ENCODE peak calls at places on chromosomes 12 and 14, in four cellular contexts. B, F, W and J are unnamed samples.

GRCh38 chr14:99608591-99608990 is 4.6 kb upstream of the CCDC85C start:
- DNase-seq in B (no peak), F (no peak), W (no peak), J (no peak)

GRCh38 chr14:56555921-56556570 is 23.6 kb upstream of the TMEM260 start:
- DNase-seq in B (peak), F (no peak), W (no peak), J (no peak)

GRCh38 chr12:19130224-19131019 is 889 bp downstream of the PLEKHA5 start:
- DNase-seq in B (peak), F (peak), W (no peak), J (peak)

GRCh38 chr12:93520454-93520853 is 52.0 kb upstream of the SOCS2 start:
- DNase-seq in B (no peak), F (no peak), W (no peak), J (no peak)

GRCh38 chr12:27644446-27644845 is 51.8 kb upstream of the REP15 start:
- DNase-seq in B (no peak), F (no peak), W (no peak), J (no peak)

GRCh38 chr14:52348279-52348678 is 34.2 kb downstream of the PTGER2 start:
- DNase-seq in B (no peak), F (no peak), W (no peak), J (no peak)

GRCh38 chr12:93699271-93700141 is 22.3 kb downstream of the CRADD start:
- DNase-seq in B (no peak), F (no peak), W (no peak), J (no peak)

GRCh38 chr12:56517854-56518253 is 3.8 kb upstream of the RBMS2 start:
- DNase-seq in B (no peak), F (no peak), W (no peak), J (no peak)

GRCh38 chr14:52951730-52952481 is 1.1 kb upstream of the FERMT2 start:
- DNase-seq in B (peak), F (no peak), W (no peak), J (no peak)

GRCh38 chr14:39247256-39247655 is 13.5 kb downstream of the MIA2 start:
- DNase-seq in B (no peak), F (no peak), W (no peak), J (no peak)

GRCh38 chr12:52119398-52120254 is 40.1 kb downstream of the SMIM41 start:
- DNase-seq in B (peak), F (no peak), W (no peak), J (peak)

GRCh38 chr12:76909290-76909689 is 30.5 kb upstream of the CSRP2 start:
- DNase-seq in B (no peak), F (no peak), W (no peak), J (no peak)

GRCh38 chr12:121776190-121777098 is 17.0 kb downstream of the RHOF start:
- DNase-seq in B (peak), F (peak), W (no peak), J (no peak)

GRCh38 chr12:2959194-2959507 is at the start of gene TEAD4:
- DNase-seq in B (peak), F (peak), W (no peak), J (no peak)

GRCh38 chr12:109740694-109741245 is 27.1 kb downstream of the FAM222A start:
- DNase-seq in B (no peak), F (no peak), W (no peak), J (no peak)

GRCh38 chr14:77212933-77213656 is 31.5 kb downstream of the TMEM63C start:
- DNase-seq in B (peak), F (peak), W (no peak), J (no peak)

GRCh38 chr14:57502581-57503254 is 9.1 kb upstream of the CCDC198 start:
- DNase-seq in B (no peak), F (no peak), W (no peak), J (no peak)

GRCh38 chr12:5081016-5081415 is 37.3 kb downstream of the KCNA5 start:
- DNase-seq in B (no peak), F (no peak), W (no peak), J (no peak)

GRCh38 chr14:61609885-61610284 is 85.4 kb upstream of the HIF1A start:
- DNase-seq in B (no peak), F (no peak), W (no peak), J (no peak)

GRCh38 chr14:99597911-99598600 is 6.0 kb downstream of the CCDC85C start:
- DNase-seq in B (no peak), F (no peak), W (no peak), J (no peak)

GRCh38 chr14:88831285-88831684 is 6.8 kb downstream of the TTC8 start:
- DNase-seq in B (no peak), F (no peak), W (no peak), J (no peak)

GRCh38 chr14:78950654-78951053 is 780.5 kb downstream of the NRXN3 start:
- DNase-seq in B (no peak), F (no peak), W (no peak), J (no peak)

GRCh38 chr12:94795520-94795919 is 145.2 kb upstream of the TMCC3 start:
- DNase-seq in B (no peak), F (no peak), W (no peak), J (no peak)

GRCh38 chr12:124906606-124907261 is 7.7 kb downstream of the UBC start:
- DNase-seq in B (peak), F (peak), W (peak), J (no peak)
- TF ChIP-seq SPI1 in B (no peak), F (no peak), W (no peak), J (no peak)

GRCh38 chr12:116454950-116455447 is 104.2 kb upstream of the MAP1LC3B2 start:
- DNase-seq in B (no peak), F (no peak), W (no peak), J (no peak)
- TF ChIP-seq SPI1 in B (no peak), F (no peak), W (no peak), J (no peak)

GRCh38 chr14:73245401-73246325 is 8.4 kb downstream of the PAPLN start:
- DNase-seq in B (peak), F (peak), W (no peak), J (peak)
- TF ChIP-seq SPI1 in B (peak), F (peak), W (peak), J (no peak)

GRCh38 chr14:93104961-93105360 is 10.8 kb downstream of the ITPK1 start:
- DNase-seq in B (no peak), F (no peak), W (no peak), J (no peak)
- TF ChIP-seq SPI1 in B (no peak), F (no peak), W (no peak), J (no peak)

GRCh38 chr12:104496336-104496735 is 39.6 kb downstream of the CHST11 start:
- DNase-seq in B (no peak), F (no peak), W (no peak), J (no peak)

GRCh38 chr12:104494816-104495158 is 38.0 kb downstream of the CHST11 start:
- DNase-seq in B (no peak), F (no peak), W (peak), J (no peak)

GRCh38 chr12:104495786-104496185 is 39.0 kb downstream of the CHST11 start:
- DNase-seq in B (no peak), F (no peak), W (no peak), J (no peak)

GRCh38 chr12:104493504-104493903 is 36.8 kb downstream of the CHST11 start:
- DNase-seq in B (no peak), F (no peak), W (no peak), J (no peak)

DNA sequence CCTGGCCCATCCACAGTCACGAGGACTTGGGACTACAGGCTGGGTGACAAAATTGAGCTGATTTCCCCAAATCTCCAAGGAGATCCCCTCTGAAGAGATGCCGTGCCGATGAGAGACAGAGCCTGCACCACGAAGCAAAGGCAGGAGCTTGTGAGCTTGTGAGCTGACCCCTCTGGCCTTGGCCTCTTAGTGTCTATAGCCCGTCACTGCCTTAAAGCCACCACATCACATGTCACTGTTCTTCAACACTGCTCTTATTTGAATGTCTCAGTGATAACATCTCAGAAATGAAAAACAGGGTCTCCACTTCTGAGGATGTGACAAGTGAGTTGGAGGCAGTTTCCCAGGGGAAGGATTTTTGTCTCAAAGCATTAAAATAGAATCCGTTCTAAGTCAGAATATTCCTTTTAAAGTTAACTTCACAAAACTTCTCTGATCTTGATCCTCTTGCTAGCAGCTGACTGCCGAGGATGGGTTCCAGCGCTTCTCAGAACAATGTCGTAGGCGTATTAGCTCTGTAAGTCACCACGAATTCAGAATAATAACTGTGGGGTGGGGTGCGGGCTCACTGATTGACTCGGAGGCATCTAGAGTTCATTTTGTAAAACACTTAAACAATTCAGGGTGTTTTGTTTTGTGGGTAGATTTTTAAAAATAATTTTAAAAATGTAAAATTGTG is 37.5 kb downstream of the CHST11 start:
- DNase-seq in B (peak), F (no peak), W (peak), J (no peak)
- TF ChIP-seq SPI1 in B (no peak), F (no peak), W (no peak), J (no peak)